ENCODE peak calls at places on chromosomes 3 and 15, in nine cellular contexts. One of them, this sample, is unnamed.

GRCh38 chr15:40436116-40436891 is 4.4 kb upstream of the BAHD1 start:
- DNase-seq in A549: no peak
- DNase-seq in body of pancreas: peak; percentile 54
- DNase-seq in adrenal gland: no peak
- DNase-seq in ovary: peak; percentile 74
- DNase-seq in esophagus squamous epithelium: no peak
- DNase-seq in heart left ventricle: no peak
- DNase-seq in prostate gland: no peak
- DNase-seq in transverse colon: peak; percentile 49
- DNase-seq in this sample: no peak

GRCh38 chr3:7546219-7546618 is 685.3 kb downstream of the GRM7 start:
- DNase-seq in A549: no peak
- DNase-seq in body of pancreas: peak; percentile 22
- DNase-seq in adrenal gland: peak; percentile 55
- DNase-seq in ovary: no peak
- DNase-seq in esophagus squamous epithelium: no peak
- DNase-seq in heart left ventricle: no peak
- DNase-seq in prostate gland: no peak
- DNase-seq in transverse colon: no peak
- DNase-seq in this sample: no peak

GRCh38 chr15:96230557-96231181 is 99.8 kb upstream of the NR2F2 start:
- DNase-seq in A549: peak; percentile 50
- DNase-seq in body of pancreas: no peak
- DNase-seq in adrenal gland: no peak
- DNase-seq in ovary: no peak
- DNase-seq in esophagus squamous epithelium: no peak
- DNase-seq in heart left ventricle: no peak
- DNase-seq in prostate gland: no peak
- DNase-seq in transverse colon: no peak
- DNase-seq in this sample: no peak

GRCh38 chr3:119018690-119019463 is 15.8 kb downstream of the IGSF11 start:
- DNase-seq in A549: no peak
- DNase-seq in body of pancreas: no peak
- DNase-seq in adrenal gland: peak; percentile 66
- DNase-seq in ovary: no peak
- DNase-seq in esophagus squamous epithelium: no peak
- DNase-seq in heart left ventricle: peak; percentile 58
- DNase-seq in prostate gland: peak; percentile 49
- DNase-seq in transverse colon: no peak
- DNase-seq in this sample: peak; percentile 54

GRCh38 chr3:111831840-111832239 is 27.2 kb upstream of the PHLDB2 start:
- DNase-seq in A549: no peak
- DNase-seq in body of pancreas: no peak
- DNase-seq in adrenal gland: no peak
- DNase-seq in ovary: no peak
- DNase-seq in esophagus squamous epithelium: no peak
- DNase-seq in heart left ventricle: no peak
- DNase-seq in prostate gland: no peak
- DNase-seq in transverse colon: no peak
- DNase-seq in this sample: no peak

GRCh38 chr3:47359283-47359682 is 21.5 kb upstream of the PTPN23 start:
- DNase-seq in A549: no peak
- DNase-seq in body of pancreas: no peak
- DNase-seq in adrenal gland: no peak
- DNase-seq in ovary: no peak
- DNase-seq in esophagus squamous epithelium: no peak
- DNase-seq in heart left ventricle: no peak
- DNase-seq in prostate gland: no peak
- DNase-seq in transverse colon: no peak
- DNase-seq in this sample: no peak

GRCh38 chr3:72664576-72664975 is 183.7 kb downstream of the SHQ1 start:
- DNase-seq in A549: no peak
- DNase-seq in body of pancreas: no peak
- DNase-seq in adrenal gland: no peak
- DNase-seq in ovary: no peak
- DNase-seq in esophagus squamous epithelium: no peak
- DNase-seq in heart left ventricle: no peak
- DNase-seq in prostate gland: no peak
- DNase-seq in transverse colon: no peak
- DNase-seq in this sample: no peak

GRCh38 chr15:71743861-71744382 is 66.4 kb upstream of the NR2E3 start:
- DNase-seq in A549: no peak
- DNase-seq in body of pancreas: peak; percentile 74
- DNase-seq in adrenal gland: peak; percentile 70
- DNase-seq in ovary: peak; percentile 60
- DNase-seq in esophagus squamous epithelium: no peak
- DNase-seq in heart left ventricle: peak; percentile 63
- DNase-seq in prostate gland: peak; percentile 49
- DNase-seq in transverse colon: peak; percentile 67
- DNase-seq in this sample: no peak

DNA sequence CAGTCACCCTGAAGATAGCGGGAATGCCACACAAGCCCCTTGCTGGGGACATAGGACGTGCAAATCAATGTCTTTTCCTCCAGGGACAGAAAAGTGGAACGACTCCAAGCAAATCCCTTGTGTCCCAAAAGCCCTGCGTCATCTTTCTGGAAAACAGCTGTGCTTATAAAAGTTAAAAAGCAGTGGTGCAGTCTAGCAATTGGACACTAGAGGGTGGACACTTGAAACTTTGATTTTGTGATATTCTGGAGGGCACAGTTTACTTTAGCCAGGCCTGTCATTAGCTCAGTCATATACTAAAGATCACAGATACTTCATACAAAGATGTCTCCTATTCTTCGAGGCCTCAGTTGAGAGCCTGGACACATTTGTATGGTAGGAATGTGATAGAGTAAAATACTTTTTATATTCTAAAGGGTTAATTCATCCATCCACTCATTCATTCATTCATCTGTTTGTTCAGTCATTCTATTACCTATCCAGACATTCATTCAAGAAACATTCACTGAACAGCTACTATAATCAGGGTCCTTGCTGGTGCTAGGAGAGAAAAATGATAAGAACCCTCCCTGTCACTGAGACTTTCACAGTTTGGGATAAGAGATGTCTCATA is 63.8 kb upstream of the ANKRD34C start:
- DNase-seq in A549: peak; percentile 40
- DNase-seq in body of pancreas: no peak
- DNase-seq in adrenal gland: no peak
- DNase-seq in ovary: no peak
- DNase-seq in esophagus squamous epithelium: no peak
- DNase-seq in heart left ventricle: no peak
- DNase-seq in prostate gland: no peak
- DNase-seq in transverse colon: no peak
- DNase-seq in this sample: no peak
- TF ChIP-seq CTCF in A549: no peak
- TF ChIP-seq CTCF in body of pancreas: no peak
- TF ChIP-seq CTCF in adrenal gland: no peak
- TF ChIP-seq CTCF in ovary: no peak
- TF ChIP-seq CTCF in esophagus squamous epithelium: no peak
- TF ChIP-seq CTCF in heart left ventricle: peak; percentile 42
- TF ChIP-seq CTCF in prostate gland: no peak
- TF ChIP-seq CTCF in transverse colon: no peak
- TF ChIP-seq CTCF in this sample: no peak

GRCh38 chr3:186828340-186828739 is 14.2 kb upstream of the ADIPOQ start:
- DNase-seq in A549: no peak
- DNase-seq in body of pancreas: no peak
- DNase-seq in adrenal gland: no peak
- DNase-seq in ovary: no peak
- DNase-seq in esophagus squamous epithelium: no peak
- DNase-seq in heart left ventricle: no peak
- DNase-seq in prostate gland: no peak
- DNase-seq in transverse colon: no peak
- DNase-seq in this sample: no peak

GRCh38 chr3:186826316-186826977 is 16.1 kb upstream of the ADIPOQ start:
- DNase-seq in A549: no peak
- DNase-seq in body of pancreas: peak; percentile 14
- DNase-seq in adrenal gland: no peak
- DNase-seq in ovary: no peak
- DNase-seq in esophagus squamous epithelium: no peak
- DNase-seq in heart left ventricle: no peak
- DNase-seq in prostate gland: no peak
- DNase-seq in transverse colon: no peak
- DNase-seq in this sample: no peak

GRCh38 chr3:186825294-186825821 is 17.2 kb upstream of the ADIPOQ start:
- DNase-seq in A549: no peak
- DNase-seq in body of pancreas: no peak
- DNase-seq in adrenal gland: no peak
- DNase-seq in ovary: no peak
- DNase-seq in esophagus squamous epithelium: no peak
- DNase-seq in heart left ventricle: no peak
- DNase-seq in prostate gland: no peak
- DNase-seq in transverse colon: no peak
- DNase-seq in this sample: no peak

GRCh38 chr3:186824430-186825139 is 17.9 kb upstream of the ADIPOQ start:
- DNase-seq in A549: no peak
- DNase-seq in body of pancreas: no peak
- DNase-seq in adrenal gland: no peak
- DNase-seq in ovary: no peak
- DNase-seq in esophagus squamous epithelium: no peak
- DNase-seq in heart left ventricle: no peak
- DNase-seq in prostate gland: no peak
- DNase-seq in transverse colon: no peak
- DNase-seq in this sample: no peak

DNA sequence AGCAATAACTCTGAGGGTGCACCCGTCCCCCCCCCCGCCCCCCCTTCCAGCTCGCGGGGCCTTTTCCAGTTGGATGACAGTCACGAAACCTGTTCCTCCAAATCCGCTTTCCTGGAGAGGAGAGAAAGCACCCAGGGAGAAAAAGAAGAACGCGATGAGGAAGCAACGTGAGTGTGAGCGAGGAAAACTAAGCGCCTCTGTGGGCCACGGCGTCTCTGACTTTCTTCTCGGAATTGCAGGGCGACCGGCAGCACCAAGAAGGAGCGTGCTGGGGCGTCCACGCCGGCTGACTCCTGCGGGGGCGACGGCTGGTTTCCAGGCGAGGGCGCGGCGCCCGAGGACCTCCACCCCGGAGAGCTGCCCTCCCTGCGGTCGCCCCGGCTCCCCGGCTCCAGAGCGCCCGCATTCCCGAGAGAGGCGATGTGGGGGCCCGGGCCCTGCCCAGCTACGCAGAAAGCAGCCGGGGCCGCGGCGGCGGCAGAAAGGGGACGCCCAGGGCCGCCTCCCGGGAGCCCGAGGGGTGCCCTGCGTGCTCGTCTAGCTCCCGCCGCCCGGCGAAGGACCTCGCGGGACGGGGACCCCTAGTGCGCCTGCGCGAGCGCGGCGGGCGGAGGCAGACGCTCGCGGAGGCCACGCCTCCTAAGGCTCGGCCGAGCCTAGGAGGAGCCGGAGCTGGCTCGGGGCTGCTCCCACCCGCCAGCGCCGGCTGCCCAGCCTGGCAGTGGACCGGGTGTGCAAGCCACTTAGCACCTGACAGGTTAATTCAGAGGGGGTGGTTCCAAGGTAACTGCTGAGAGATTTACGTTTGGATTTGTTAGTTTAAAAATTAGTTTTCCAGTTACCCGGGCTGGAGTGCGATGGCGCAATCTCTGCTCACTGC is 15.3 kb upstream of the ADIPOQ start:
- DNase-seq in A549: peak; percentile 91
- DNase-seq in body of pancreas: peak; percentile 85
- DNase-seq in adrenal gland: peak; percentile 75
- DNase-seq in ovary: peak; percentile 86
- DNase-seq in esophagus squamous epithelium: no peak
- DNase-seq in heart left ventricle: peak; percentile 88
- DNase-seq in prostate gland: peak; percentile 72
- DNase-seq in transverse colon: peak; percentile 83
- DNase-seq in this sample: peak; percentile 55
- TF ChIP-seq POLR2A in A549: peak; percentile 74
- TF ChIP-seq POLR2A in body of pancreas: peak; percentile 46
- TF ChIP-seq POLR2A in adrenal gland: no peak
- TF ChIP-seq POLR2A in ovary: no peak
- TF ChIP-seq POLR2A in esophagus squamous epithelium: peak; percentile 79
- TF ChIP-seq POLR2A in heart left ventricle: peak; percentile 71
- TF ChIP-seq POLR2A in prostate gland: peak; percentile 61
- TF ChIP-seq POLR2A in transverse colon: no peak
- TF ChIP-seq POLR2A in this sample: no peak

GRCh38 chr3:100988080-100988479 is 5.1 kb downstream of the ABI3BP start:
- DNase-seq in A549: no peak
- DNase-seq in body of pancreas: peak; percentile 15
- DNase-seq in adrenal gland: no peak
- DNase-seq in ovary: no peak
- DNase-seq in esophagus squamous epithelium: no peak
- DNase-seq in heart left ventricle: no peak
- DNase-seq in prostate gland: peak; percentile 37
- DNase-seq in transverse colon: no peak
- DNase-seq in this sample: no peak

GRCh38 chr3:100994187-100994586 is 966 bp upstream of the ABI3BP start:
- DNase-seq in A549: no peak
- DNase-seq in body of pancreas: no peak
- DNase-seq in adrenal gland: no peak
- DNase-seq in ovary: no peak
- DNase-seq in esophagus squamous epithelium: no peak
- DNase-seq in heart left ventricle: no peak
- DNase-seq in prostate gland: no peak
- DNase-seq in transverse colon: no peak
- DNase-seq in this sample: no peak

GRCh38 chr3:100994809-100995208 is 1.6 kb upstream of the ABI3BP start:
- DNase-seq in A549: no peak
- DNase-seq in body of pancreas: no peak
- DNase-seq in adrenal gland: no peak
- DNase-seq in ovary: no peak
- DNase-seq in esophagus squamous epithelium: no peak
- DNase-seq in heart left ventricle: no peak
- DNase-seq in prostate gland: no peak
- DNase-seq in transverse colon: no peak
- DNase-seq in this sample: no peak

GRCh38 chr3:100992086-100993033 is 861 bp downstream of the ABI3BP start:
- DNase-seq in A549: no peak
- DNase-seq in body of pancreas: peak; percentile 50
- DNase-seq in adrenal gland: no peak
- DNase-seq in ovary: no peak
- DNase-seq in esophagus squamous epithelium: no peak
- DNase-seq in heart left ventricle: no peak
- DNase-seq in prostate gland: peak; percentile 19
- DNase-seq in transverse colon: peak; percentile 13
- DNase-seq in this sample: no peak

DNA sequence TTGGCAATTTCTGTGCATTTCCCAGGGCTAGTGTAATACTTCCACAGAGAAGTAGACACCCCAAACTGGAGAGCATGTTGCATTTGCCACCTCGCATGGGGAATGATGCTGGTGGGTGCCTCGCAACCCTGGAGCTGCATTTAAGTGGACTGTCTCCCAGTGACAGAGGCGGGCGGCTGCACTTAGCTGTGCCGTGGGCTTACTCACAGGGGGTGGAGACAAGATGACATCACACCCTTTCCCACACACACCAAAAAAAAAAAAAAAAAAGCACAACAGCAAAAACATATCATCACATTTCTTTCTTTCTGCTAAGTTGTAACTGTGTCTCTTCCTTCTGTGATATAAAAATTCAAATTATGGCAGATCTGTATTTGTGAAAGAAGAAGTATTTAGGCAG is at the start of gene ABI3BP:
- DNase-seq in A549: peak; percentile 41
- DNase-seq in body of pancreas: peak; percentile 72
- DNase-seq in adrenal gland: peak; percentile 77
- DNase-seq in ovary: peak; percentile 79
- DNase-seq in esophagus squamous epithelium: no peak
- DNase-seq in heart left ventricle: peak; percentile 79
- DNase-seq in prostate gland: no peak
- DNase-seq in transverse colon: peak; percentile 58
- DNase-seq in this sample: peak; percentile 39
- H3K4me3 ChIP-seq in A549: peak within 1 kb of the TSS; percentile 37
- H3K4me3 ChIP-seq in body of pancreas: no peak within 1 kb of the TSS
- H3K4me3 ChIP-seq in adrenal gland: no peak within 1 kb of the TSS
- H3K4me3 ChIP-seq in ovary: peak within 1 kb of the TSS; percentile 37
- H3K4me3 ChIP-seq in esophagus squamous epithelium: no peak within 1 kb of the TSS
- H3K4me3 ChIP-seq in heart left ventricle: peak within 1 kb of the TSS; percentile 57
- H3K4me3 ChIP-seq in prostate gland: peak within 1 kb of the TSS; percentile 15
- H3K4me3 ChIP-seq in transverse colon: peak within 1 kb of the TSS; percentile 23
- H3K4me3 ChIP-seq in this sample: peak within 1 kb of the TSS; percentile 42

DNA sequence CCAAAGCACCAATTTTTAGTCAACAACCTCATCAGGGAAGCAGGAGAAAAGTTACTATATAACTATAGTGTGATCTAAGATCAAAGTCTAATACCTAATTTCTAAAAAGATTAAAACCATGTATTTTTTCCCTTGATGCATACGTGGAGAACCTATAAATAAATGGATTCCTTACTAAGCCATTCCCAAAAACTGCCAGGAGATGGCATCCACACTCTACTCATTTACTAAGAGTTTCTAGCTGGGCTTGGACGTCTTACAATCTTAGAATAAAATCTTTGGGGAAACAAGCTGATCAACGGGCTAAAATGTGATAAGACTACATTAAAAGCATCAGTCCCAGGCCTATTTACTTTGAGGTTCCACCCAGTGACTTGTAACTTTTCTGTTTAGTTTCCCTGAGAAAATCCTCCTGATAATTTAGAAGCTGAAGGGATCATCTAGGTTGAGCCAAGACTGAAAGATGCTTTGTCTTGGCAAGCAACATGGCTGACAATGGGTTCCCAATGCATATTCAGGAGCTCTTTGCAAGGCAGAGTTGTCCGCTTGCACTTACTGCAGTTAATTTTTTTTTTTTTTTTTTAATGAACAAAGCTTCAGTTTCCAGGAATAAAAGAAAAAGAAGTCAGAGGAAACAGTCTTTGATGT is 85.5 kb upstream of the FGF12 start:
- DNase-seq in A549: no peak
- DNase-seq in body of pancreas: peak; percentile 46
- DNase-seq in adrenal gland: no peak
- DNase-seq in ovary: no peak
- DNase-seq in esophagus squamous epithelium: no peak
- DNase-seq in heart left ventricle: no peak
- DNase-seq in prostate gland: peak; percentile 36
- DNase-seq in transverse colon: peak; percentile 29
- DNase-seq in this sample: no peak
- TF ChIP-seq CTCF in A549: peak; percentile 62
- TF ChIP-seq CTCF in body of pancreas: peak; percentile 66
- TF ChIP-seq CTCF in adrenal gland: peak; percentile 69
- TF ChIP-seq CTCF in ovary: peak; percentile 47
- TF ChIP-seq CTCF in esophagus squamous epithelium: peak; percentile 55
- TF ChIP-seq CTCF in heart left ventricle: peak; percentile 71
- TF ChIP-seq CTCF in prostate gland: peak; percentile 72
- TF ChIP-seq CTCF in transverse colon: peak; percentile 49
- TF ChIP-seq CTCF in this sample: peak; percentile 60

This sample was measured in breast epithelium.